ENCODE peak calls at places on chromosome 11, in four cellular contexts. S, R, O and J are unnamed samples.

GRCh38 chr11:103988595-103988969 is 47.9 kb upstream of the DDI1 start:
- DNase-seq in S (no peak), R (peak), O (no peak), J (peak)

GRCh38 chr11:101915811-101916291 is 471 bp downstream of the ANGPTL5 start:
- DNase-seq in S (no peak), R (peak), O (no peak), J (peak)

GRCh38 chr11:21654091-21654490 is 538.8 kb upstream of the ANO5 start:
- DNase-seq in S (no peak), R (no peak), O (no peak), J (no peak)

GRCh38 chr11:121237686-121238658 is 54.6 kb upstream of the SC5D start:
- DNase-seq in S (no peak), R (peak), O (no peak), J (no peak)

GRCh38 chr11:1041936-1042608 is 5.6 kb upstream of the MUC6 start:
- DNase-seq in S (no peak), R (no peak), O (no peak), J (no peak)

GRCh38 chr11:115148691-115149090 is 355.5 kb downstream of the CADM1 start:
- DNase-seq in S (no peak), R (no peak), O (no peak), J (no peak)

GRCh38 chr11:77300695-77301094 is 791 bp downstream of the GDPD4 start:
- DNase-seq in S (no peak), R (no peak), O (no peak), J (no peak)

GRCh38 chr11:43905788-43906187 is 25.2 kb downstream of the ALKBH3 start:
- DNase-seq in S (no peak), R (peak), O (no peak), J (no peak)

GRCh38 chr11:92050305-92050704 is 174.3 kb upstream of the FAT3 start:
- DNase-seq in S (no peak), R (no peak), O (no peak), J (no peak)

GRCh38 chr11:103480421-103480820 is 371.2 kb downstream of the DYNC2H1 start:
- DNase-seq in S (no peak), R (no peak), O (no peak), J (no peak)

GRCh38 chr11:74269161-74269809 is 42.2 kb downstream of the P4HA3 start:
- DNase-seq in S (no peak), R (peak), O (no peak), J (no peak)